ENCODE peak calls at places on chromosomes 5 and 9, in six cellular contexts. P is NCI-H524 treated with DMSO at 0.1 percent for 48 hours, K is globus pallidus, Y is NCI-H446, O is GM04503, G is ovary. Q is an unnamed sample.

GRCh38 chr9:136658849-136659535 is 3.7 kb upstream of the EGFL7 start:
- DNase-seq in O (no peak), P (no peak), Y (no peak), G (no peak), K (no peak), Q (no peak)

GRCh38 chr9:125570246-125570645 is 136.8 kb downstream of the MAPKAP1 start:
- DNase-seq in O (no peak), Y (no peak), K (no peak), G (no peak), P (no peak), Q (no peak)

GRCh38 chr5:38556599-38557308 is at the start of gene LIFR:
- DNase-seq in K (peak), P (peak), Y (peak), G (peak), O (peak), Q (no peak)

GRCh38 chr9:522658-523057 is 308.0 kb downstream of the DOCK8 start:
- DNase-seq in G (no peak), K (no peak), P (no peak), Y (no peak), O (no peak), Q (no peak)

GRCh38 chr5:26482817-26483375 is 555.5 kb downstream of the CDH9 start:
- DNase-seq in O (no peak), Y (peak), P (peak), K (peak), G (no peak), Q (no peak)

GRCh38 chr5:42064821-42065220 is 139.7 kb downstream of the FBXO4 start:
- DNase-seq in Y (no peak), O (no peak), G (no peak), K (no peak), P (no peak), Q (no peak)

GRCh38 chr9:127303830-127304229 is 39.3 kb downstream of the GARNL3 start:
- DNase-seq in O (no peak), Y (no peak), P (no peak), G (no peak), K (no peak), Q (no peak)

GRCh38 chr5:134125195-134126015 is 10.9 kb downstream of the TCF7 start:
- DNase-seq in P (no peak), O (peak), G (peak), Y (peak), K (no peak), Q (no peak)

GRCh38 chr5:155512302-155512701 is 498.7 kb downstream of the KIF4B start:
- DNase-seq in K (no peak), P (no peak), Y (no peak), O (no peak), G (no peak), Q (no peak)

GRCh38 chr5:75677607-75678006 is 39.6 kb downstream of the POC5 start:
- DNase-seq in G (no peak), O (no peak), P (no peak), K (no peak), Y (no peak), Q (no peak)

GRCh38 chr5:178282391-178282790 is 49.8 kb upstream of the PHYKPL start:
- DNase-seq in O (no peak), Y (no peak), P (no peak), K (no peak), G (no peak), Q (no peak)

GRCh38 chr9:117744856-117745389 is 40.7 kb downstream of the TLR4 start:
- DNase-seq in Y (no peak), K (peak), O (no peak), G (no peak), P (peak), Q (no peak)

GRCh38 chr5:171712616-171713015 is 73.0 kb upstream of the SMIM23 start:
- DNase-seq in K (no peak), G (no peak), Y (peak), P (no peak), O (no peak), Q (no peak)

GRCh38 chr5:32462618-32463017 is 18.1 kb upstream of the ZFR start:
- DNase-seq in K (no peak), P (no peak), G (no peak), O (no peak), Y (no peak), Q (no peak)

GRCh38 chr9:100445161-100445902 is 18.4 kb downstream of the MSANTD3 start:
- DNase-seq in O (no peak), Y (no peak), P (no peak), K (peak), G (no peak), Q (no peak)

GRCh38 chr9:115162946-115163345 is 45.0 kb upstream of the TNC start:
- DNase-seq in Y (no peak), K (no peak), P (no peak), O (no peak), G (no peak), Q (no peak)

GRCh38 chr5:56313596-56313995 is 80.5 kb upstream of the ANKRD55 start:
- DNase-seq in Y (no peak), P (no peak), K (no peak), O (no peak), G (no peak), Q (no peak)

GRCh38 chr5:96408276-96408777 is 24.7 kb downstream of the PCSK1 start:
- DNase-seq in O (peak), Y (no peak), G (no peak), P (no peak), K (no peak), Q (no peak)

GRCh38 chr5:78624011-78624541 is 24.5 kb downstream of the LHFPL2 start:
- DNase-seq in P (no peak), G (no peak), K (no peak), O (no peak), Y (no peak), Q (no peak)

GRCh38 chr5:8908055-8908683 is 637.7 kb downstream of the SEMA5A start:
- DNase-seq in P (no peak), O (no peak), K (peak), Y (peak), G (no peak), Q (no peak)

GRCh38 chr5:180381851-180382480 is 28.8 kb upstream of the GFPT2 start:
- DNase-seq in O (no peak), P (no peak), K (no peak), G (no peak), Y (no peak), Q (no peak)